ENCODE peak calls at places on chromosomes 3 and 15, in five cellular contexts. M is PC-3; R is activated CD4-positive, alpha-beta T cell treated with anti-CD3 and anti-CD28 coated beads, Interleukin-2, amount 50 U/mL, for 1 hour; K is naive thymus-derived CD8-positive, alpha-beta T cell; A is activated gamma-delta T cell treated with anti-CD3 and anti-CD28 coated beads, Interleukin-2, amount 50 U/mL, for 16 hours. H is an unnamed sample.

GRCh38 chr3:17044844-17045243 is 160.1 kb downstream of the PLCL2 start:
- DNase-seq in M (no peak), K (no peak), R (no peak), A (no peak), H (no peak)

GRCh38 chr3:102060814-102061213 is 211.5 kb downstream of the NFKBIZ start:
- DNase-seq in A (no peak), M (peak), K (no peak), R (no peak), H (peak)

GRCh38 chr3:42804831-42805821 is 836 bp upstream of the HIGD1A start:
- DNase-seq in R (no peak), A (no peak), M (no peak), K (peak), H (peak)

GRCh38 chr3:71069797-71070196 is 513.7 kb downstream of the FOXP1 start:
- DNase-seq in M (peak), R (peak), K (peak), A (peak), H (peak)

GRCh38 chr3:49785565-49786356 is 581 bp downstream of the IP6K1 start:
- DNase-seq in R (peak), M (peak), A (no peak), K (no peak), H (peak)

GRCh38 chr3:18648868-18649450 is 223.8 kb upstream of the SATB1 start:
- DNase-seq in M (no peak), R (no peak), A (no peak), K (no peak), H (no peak)

GRCh38 chr3:30691944-30692343 is 85.5 kb downstream of the TGFBR2 start:
- DNase-seq in R (no peak), A (no peak), M (no peak), K (no peak), H (no peak)

GRCh38 chr3:73361591-73361990 is 263.1 kb downstream of the PDZRN3 start:
- DNase-seq in K (no peak), R (no peak), M (no peak), A (no peak), H (no peak)

GRCh38 chr3:129934234-129935123 is 40.0 kb upstream of the TRH start:
- DNase-seq in R (peak), A (no peak), M (peak), K (no peak), H (peak)

GRCh38 chr3:182713743-182714517 is 79.4 kb upstream of the ATP11B start:
- DNase-seq in K (no peak), R (no peak), A (no peak), M (peak), H (peak)

GRCh38 chr3:75171632-75172230 is 492.4 kb upstream of the FRG2C start:
- DNase-seq in M (peak), R (no peak), A (no peak), K (no peak), H (peak)

GRCh38 chr3:121698513-121698912 is 37.8 kb upstream of the HCLS1 start:
- DNase-seq in A (no peak), K (no peak), R (no peak), M (no peak), H (no peak)

GRCh38 chr3:5278666-5279065 is 91.2 kb downstream of the EDEM1 start:
- DNase-seq in A (no peak), R (no peak), K (no peak), M (peak), H (no peak)

GRCh38 chr15:44554934-44555723 is 18.2 kb downstream of the EIF3J start:
- DNase-seq in A (no peak), K (no peak), M (no peak), R (no peak), H (no peak)

GRCh38 chr3:129180461-129180860 is 3.2 kb downstream of the CNBP start:
- DNase-seq in K (no peak), A (no peak), R (no peak), M (no peak), H (no peak)

GRCh38 chr3:100041328-100041749 is 73.0 kb downstream of the FILIP1L start:
- DNase-seq in R (no peak), K (no peak), M (peak), A (no peak), H (peak)

GRCh38 chr3:38454884-38455638 is 1.4 kb downstream of the ACVR2B start:
- DNase-seq in K (peak), A (no peak), R (peak), M (peak), H (peak)

GRCh38 chr3:50660386-50660785 is 14.3 kb upstream of the DOCK3 start:
- DNase-seq in R (no peak), K (no peak), M (no peak), A (no peak), H (no peak)

GRCh38 chr3:67034371-67034770 is 36.3 kb downstream of the KBTBD8 start:
- DNase-seq in R (no peak), A (no peak), M (no peak), K (no peak), H (no peak)

GRCh38 chr3:173652093-173652492 is 254.5 kb downstream of the NLGN1 start:
- DNase-seq in K (no peak), M (no peak), R (no peak), A (no peak), H (no peak)

GRCh38 chr3:85667744-85668143 is 709.0 kb downstream of the CADM2 start:
- DNase-seq in M (no peak), R (no peak), K (no peak), A (no peak), H (no peak)

GRCh38 chr15:96342143-96342466 is 11.6 kb downstream of the NR2F2 start:
- DNase-seq in A (no peak), K (no peak), R (no peak), M (no peak), H (no peak)

GRCh38 chr3:141429371-141430035 is 57.3 kb upstream of the RASA2 start:
- DNase-seq in A (no peak), M (no peak), R (no peak), K (no peak), H (no peak)

GRCh38 chr3:172194702-172195392 is 155.5 kb downstream of the FNDC3B start:
- DNase-seq in K (no peak), R (no peak), M (peak), A (no peak), H (no peak)

GRCh38 chr15:70347766-70348558 is 250.2 kb upstream of the TLE3 start:
- DNase-seq in K (no peak), R (no peak), M (no peak), A (no peak), H (no peak)

GRCh38 chr15:69511015-69511414 is 58.4 kb downstream of the RPLP1 start:
- DNase-seq in K (no peak), R (no peak), M (peak), A (no peak), H (no peak)

GRCh38 chr3:50345586-50345985 is at the start of gene ZMYND10:
- DNase-seq in M (peak), K (peak), A (peak), R (peak), H (peak)

GRCh38 chr3:116188231-116188785 is 257.0 kb downstream of the LSAMP start:
- DNase-seq in R (no peak), K (no peak), A (no peak), M (peak), H (peak)

GRCh38 chr15:80019168-80019745 is 40.2 kb upstream of the ZFAND6 start:
- DNase-seq in R (no peak), K (no peak), A (no peak), M (no peak), H (no peak)

GRCh38 chr3:178384302-178384939 is 151.8 kb upstream of the KCNMB2 start:
- DNase-seq in R (no peak), K (no peak), M (no peak), A (no peak), H (no peak)

GRCh38 chr3:105791919-105792786 is 76.7 kb downstream of the CBLB start:
- DNase-seq in K (no peak), R (no peak), A (no peak), M (no peak), H (peak)

GRCh38 chr3:194177156-194177555 is 41.2 kb downstream of the HES1 start:
- DNase-seq in K (no peak), M (no peak), A (no peak), R (no peak), H (no peak)

H was measured in ELR.